ENCODE peak calls at places on chromosomes 3 and 15, in six cellular contexts. One of them, this sample, is unnamed.

GRCh38 chr3:177878192-177878591 is 658.0 kb upstream of the KCNMB2 start:
- DNase-seq in foreskin fibroblast: no peak
- DNase-seq in kidney glomerular epithelial cell: no peak
- DNase-seq in stimulated activated CD8-positive, alpha-beta memory T cell treated with anti-CD3 and anti-CD28 coated beads, Interleukin-7, amount 100 ng/mL, for 24 hours: no peak
- DNase-seq in NCI-H460: no peak
- DNase-seq in EL: no peak
- DNase-seq in this sample: no peak

GRCh38 chr3:6105187-6105586 is 755.7 kb upstream of the GRM7 start:
- DNase-seq in foreskin fibroblast: no peak
- DNase-seq in kidney glomerular epithelial cell: no peak
- DNase-seq in stimulated activated CD8-positive, alpha-beta memory T cell treated with anti-CD3 and anti-CD28 coated beads, Interleukin-7, amount 100 ng/mL, for 24 hours: no peak
- DNase-seq in NCI-H460: no peak
- DNase-seq in EL: no peak
- DNase-seq in this sample: no peak

GRCh38 chr3:152258448-152259302 is 10.1 kb upstream of the MBNL1 start:
- DNase-seq in foreskin fibroblast: peak
- DNase-seq in kidney glomerular epithelial cell: peak
- DNase-seq in stimulated activated CD8-positive, alpha-beta memory T cell treated with anti-CD3 and anti-CD28 coated beads, Interleukin-7, amount 100 ng/mL, for 24 hours: no peak
- DNase-seq in NCI-H460: peak
- DNase-seq in EL: peak
- DNase-seq in this sample: peak

GRCh38 chr3:46361408-46362283 is 7.7 kb downstream of the CCR2 start:
- DNase-seq in foreskin fibroblast: peak
- DNase-seq in kidney glomerular epithelial cell: no peak
- DNase-seq in stimulated activated CD8-positive, alpha-beta memory T cell treated with anti-CD3 and anti-CD28 coated beads, Interleukin-7, amount 100 ng/mL, for 24 hours: no peak
- DNase-seq in NCI-H460: peak
- DNase-seq in EL: peak
- DNase-seq in this sample: no peak

GRCh38 chr15:44101286-44101685 is 93.8 kb downstream of the FRMD5 start:
- DNase-seq in foreskin fibroblast: no peak
- DNase-seq in kidney glomerular epithelial cell: peak
- DNase-seq in stimulated activated CD8-positive, alpha-beta memory T cell treated with anti-CD3 and anti-CD28 coated beads, Interleukin-7, amount 100 ng/mL, for 24 hours: no peak
- DNase-seq in NCI-H460: no peak
- DNase-seq in EL: no peak
- DNase-seq in this sample: no peak

GRCh38 chr15:91224750-91225380 is 124.8 kb downstream of the SV2B start:
- DNase-seq in foreskin fibroblast: no peak
- DNase-seq in kidney glomerular epithelial cell: peak
- DNase-seq in stimulated activated CD8-positive, alpha-beta memory T cell treated with anti-CD3 and anti-CD28 coated beads, Interleukin-7, amount 100 ng/mL, for 24 hours: no peak
- DNase-seq in NCI-H460: peak
- DNase-seq in EL: peak
- DNase-seq in this sample: peak

GRCh38 chr15:69804786-69805185 is 292.9 kb downstream of the TLE3 start:
- DNase-seq in foreskin fibroblast: no peak
- DNase-seq in kidney glomerular epithelial cell: no peak
- DNase-seq in stimulated activated CD8-positive, alpha-beta memory T cell treated with anti-CD3 and anti-CD28 coated beads, Interleukin-7, amount 100 ng/mL, for 24 hours: no peak
- DNase-seq in NCI-H460: no peak
- DNase-seq in EL: no peak
- DNase-seq in this sample: no peak

GRCh38 chr3:121152573-121152972 is 244.6 kb downstream of the STXBP5L start:
- DNase-seq in foreskin fibroblast: no peak
- DNase-seq in kidney glomerular epithelial cell: no peak
- DNase-seq in stimulated activated CD8-positive, alpha-beta memory T cell treated with anti-CD3 and anti-CD28 coated beads, Interleukin-7, amount 100 ng/mL, for 24 hours: no peak
- DNase-seq in NCI-H460: no peak
- DNase-seq in EL: peak
- DNase-seq in this sample: no peak

GRCh38 chr15:59284768-59285368 is 78.2 kb downstream of the LDHAL6B start:
- DNase-seq in foreskin fibroblast: no peak
- DNase-seq in kidney glomerular epithelial cell: peak
- DNase-seq in stimulated activated CD8-positive, alpha-beta memory T cell treated with anti-CD3 and anti-CD28 coated beads, Interleukin-7, amount 100 ng/mL, for 24 hours: no peak
- DNase-seq in NCI-H460: no peak
- DNase-seq in EL: peak
- DNase-seq in this sample: no peak

GRCh38 chr3:194869482-194870169 is 183.9 kb downstream of the FAM43A start:
- DNase-seq in foreskin fibroblast: peak
- DNase-seq in kidney glomerular epithelial cell: no peak
- DNase-seq in stimulated activated CD8-positive, alpha-beta memory T cell treated with anti-CD3 and anti-CD28 coated beads, Interleukin-7, amount 100 ng/mL, for 24 hours: no peak
- DNase-seq in NCI-H460: no peak
- DNase-seq in EL: peak
- DNase-seq in this sample: peak

GRCh38 chr3:171954644-171955365 is 84.6 kb upstream of the FNDC3B start:
- DNase-seq in foreskin fibroblast: no peak
- DNase-seq in kidney glomerular epithelial cell: no peak
- DNase-seq in stimulated activated CD8-positive, alpha-beta memory T cell treated with anti-CD3 and anti-CD28 coated beads, Interleukin-7, amount 100 ng/mL, for 24 hours: no peak
- DNase-seq in NCI-H460: no peak
- DNase-seq in EL: no peak
- DNase-seq in this sample: peak

GRCh38 chr3:188607810-188608209 is 453.9 kb downstream of the LPP start:
- DNase-seq in foreskin fibroblast: no peak
- DNase-seq in kidney glomerular epithelial cell: no peak
- DNase-seq in stimulated activated CD8-positive, alpha-beta memory T cell treated with anti-CD3 and anti-CD28 coated beads, Interleukin-7, amount 100 ng/mL, for 24 hours: no peak
- DNase-seq in NCI-H460: no peak
- DNase-seq in EL: no peak
- DNase-seq in this sample: no peak

GRCh38 chr15:41713047-41713446 is 52.8 kb downstream of the MGA start:
- DNase-seq in foreskin fibroblast: no peak
- DNase-seq in kidney glomerular epithelial cell: no peak
- DNase-seq in stimulated activated CD8-positive, alpha-beta memory T cell treated with anti-CD3 and anti-CD28 coated beads, Interleukin-7, amount 100 ng/mL, for 24 hours: no peak
- DNase-seq in NCI-H460: no peak
- DNase-seq in EL: no peak
- DNase-seq in this sample: no peak

This sample was measured in brain microvascular endothelial cell.